ENCODE peak calls at places on chromosome 18, in seven cellular contexts. X, H, C, W, G, D and Q are unnamed samples.

GRCh38 chr18:59820663-59821062 is 79.1 kb upstream of the PMAIP1 start:
- DNase-seq in X (peak; percentile 89), H (no peak), C (no peak), W (no peak), G (peak; percentile 35), D (no peak), Q (no peak)

GRCh38 chr18:78546281-78546680 is 433.3 kb upstream of the SALL3 start:
- DNase-seq in X (no peak), H (no peak), C (no peak), W (no peak), G (no peak), D (no peak), Q (no peak)

GRCh38 chr18:47773931-47774330 is 156.5 kb downstream of the SMAD2 start:
- DNase-seq in X (no peak), H (no peak), C (no peak), W (no peak), G (no peak), D (no peak), Q (no peak)

GRCh38 chr18:9710037-9710436 is 1.9 kb downstream of the RAB31 start:
- DNase-seq in X (no peak), H (no peak), C (no peak), W (no peak), G (no peak), D (no peak), Q (no peak)

GRCh38 chr18:49174478-49174877 is 223.7 kb upstream of the SMAD7 start:
- DNase-seq in X (peak; percentile 14), H (no peak), C (no peak), W (no peak), G (peak; percentile 69), D (peak; percentile 30), Q (no peak)

GRCh38 chr18:57397440-57397839 is 37.7 kb upstream of the ONECUT2 start:
- DNase-seq in X (no peak), H (no peak), C (no peak), W (no peak), G (peak; percentile 66), D (no peak), Q (no peak)

GRCh38 chr18:23662309-23663263 is at the start of gene ANKRD29:
- DNase-seq in X (no peak), H (no peak), C (peak; percentile 42), W (peak; percentile 25), G (no peak), D (peak; percentile 39), Q (peak; percentile 58)

GRCh38 chr18:46422552-46423055 is 234.4 kb downstream of the LOXHD1 start:
- DNase-seq in X (peak; percentile 10), H (no peak), C (no peak), W (no peak), G (no peak), D (no peak), Q (no peak)

GRCh38 chr18:23712445-23712844 is 23.2 kb downstream of the LAMA3 start:
- DNase-seq in X (no peak), H (no peak), C (no peak), W (peak; percentile 39), G (no peak), D (no peak), Q (no peak)

GRCh38 chr18:79971211-79971952 is 6.9 kb downstream of the HSBP1L1 start:
- DNase-seq in X (no peak), H (no peak), C (no peak), W (no peak), G (no peak), D (no peak), Q (no peak)

GRCh38 chr18:8300749-8301148 is 308.5 kb upstream of the RAB12 start:
- DNase-seq in X (no peak), H (no peak), C (no peak), W (no peak), G (peak; percentile 3), D (no peak), Q (no peak)